ENCODE peak calls at places on chromosomes 1 and 21, in nine cellular contexts. M, S, B, Z, I, O, Y, C and U are unnamed samples.

GRCh38 chr1:55833452-55834160 is 618.4 kb upstream of the USP24 start:
- DNase-seq in O (no peak), C (peak), Z (peak), Y (peak), I (no peak), B (no peak), M (no peak), S (no peak), U (no peak)

GRCh38 chr1:48203287-48203900 is 19.1 kb upstream of the SLC5A9 start:
- DNase-seq in B (peak), O (peak), S (peak), Y (peak), Z (no peak), M (peak), C (peak), I (no peak), U (peak)

GRCh38 chr1:154443274-154444013 is 38.3 kb downstream of the IL6R start:
- DNase-seq in O (no peak), I (peak), C (no peak), Z (no peak), Y (no peak), S (no peak), B (no peak), M (no peak), U (no peak)

GRCh38 chr1:172255223-172255560 is 165.3 kb upstream of the C1orf105 start:
- DNase-seq in I (no peak), Z (no peak), B (no peak), M (peak), O (no peak), S (no peak), C (no peak), Y (no peak), U (no peak)

GRCh38 chr1:186143521-186143920 is 231.5 kb downstream of the TPR start:
- DNase-seq in C (peak), Y (no peak), I (no peak), M (no peak), B (no peak), O (no peak), Z (no peak), S (no peak), U (no peak)

GRCh38 chr1:179437171-179437570 is 71.4 kb downstream of the AXDND1 start:
- DNase-seq in B (no peak), I (no peak), O (no peak), M (no peak), S (no peak), Y (no peak), C (no peak), Z (no peak), U (no peak)

GRCh38 chr21:42336065-42336464 is 14.7 kb downstream of the TFF2 start:
- DNase-seq in Y (peak), O (no peak), B (no peak), C (peak), Z (no peak), M (no peak), S (no peak), I (no peak), U (no peak)

GRCh38 chr1:209076688-209077087 is 506.8 kb upstream of the CAMK1G start:
- DNase-seq in B (no peak), Z (no peak), S (peak), C (peak), I (peak), M (no peak), Y (no peak), O (no peak), U (peak)

GRCh38 chr1:208089971-208090755 is 154.0 kb downstream of the PLXNA2 start:
- DNase-seq in O (no peak), M (no peak), I (no peak), Y (peak), B (no peak), S (no peak), C (peak), Z (peak), U (no peak)

GRCh38 chr1:30377230-30378022 is 346.0 kb downstream of the MATN1 start:
- DNase-seq in M (no peak), O (no peak), S (no peak), Z (no peak), Y (no peak), C (no peak), B (no peak), I (no peak), U (no peak)

GRCh38 chr1:190597361-190597760 is 119.7 kb upstream of the BRINP3 start:
- DNase-seq in S (no peak), I (no peak), Z (no peak), C (no peak), Y (no peak), B (no peak), O (no peak), M (no peak), U (no peak)

GRCh38 chr21:26982767-26983166 is 15.9 kb upstream of the ADAMTS5 start:
- DNase-seq in M (no peak), O (no peak), Z (no peak), Y (peak), I (no peak), S (peak), B (no peak), C (peak), U (no peak)

GRCh38 chr21:38645282-38645681 is 147.0 kb upstream of the ERG start:
- DNase-seq in Y (peak), Z (peak), M (no peak), S (peak), O (no peak), C (peak), B (no peak), I (no peak), U (no peak)

GRCh38 chr1:48492392-48492791 is 20.4 kb upstream of the SPATA6 start:
- DNase-seq in B (no peak), Y (no peak), Z (no peak), C (no peak), S (no peak), I (peak), O (no peak), M (no peak), U (peak)

GRCh38 chr1:232574867-232575523 is 54.9 kb downstream of the SIPA1L2 start:
- DNase-seq in C (peak), M (no peak), Z (peak), O (no peak), S (no peak), B (no peak), Y (peak), I (no peak), U (no peak)

GRCh38 chr21:39860600-39860999 is 6.6 kb upstream of the PCP4 start:
- DNase-seq in B (no peak), C (no peak), Y (no peak), I (no peak), S (no peak), Z (no peak), O (no peak), M (no peak), U (no peak)

GRCh38 chr1:203462878-203463277 is 12.7 kb upstream of the PRELP start:
- DNase-seq in C (peak), I (no peak), B (no peak), Y (peak), M (no peak), O (no peak), S (peak), Z (peak), U (no peak)

GRCh38 chr1:3111616-3112021 is 42.6 kb downstream of the PRDM16 start:
- DNase-seq in Y (peak), O (no peak), C (no peak), Z (no peak), I (no peak), B (no peak), M (no peak), S (no peak), U (no peak)

GRCh38 chr1:15101801-15102200 is 51.7 kb upstream of the TMEM51 start:
- DNase-seq in Z (no peak), O (no peak), Y (no peak), I (no peak), C (no peak), S (no peak), M (no peak), B (no peak), U (no peak)